ENCODE peak calls at places on chromosomes 5 and 9, in five cellular contexts. Q, W, F, M and V are unnamed samples.

GRCh38 chr5:143153332-143154119 is 250.0 kb downstream of the NR3C1 start:
- DNase-seq in Q (no peak), W (no peak), F (peak), M (peak), V (no peak)

GRCh38 chr9:111622626-111623025 is 8.5 kb upstream of the DNAJC25 start:
- DNase-seq in Q (no peak), W (no peak), F (peak), M (no peak), V (peak)

GRCh38 chr5:38381361-38381760 is 123.0 kb downstream of the EGFLAM start:
- DNase-seq in Q (no peak), W (no peak), F (no peak), M (no peak), V (no peak)

GRCh38 chr9:69223605-69224004 is 49.5 kb downstream of the TJP2 start:
- DNase-seq in Q (no peak), W (peak), F (no peak), M (no peak), V (no peak)

GRCh38 chr9:23686257-23686656 is 139.8 kb downstream of the ELAVL2 start:
- DNase-seq in Q (no peak), W (no peak), F (no peak), M (no peak), V (no peak)

GRCh38 chr5:93294184-93294583 is 286.8 kb downstream of the NR2F1-AS1 start:
- DNase-seq in Q (no peak), W (no peak), F (no peak), M (no peak), V (no peak)

GRCh38 chr9:107036367-107036766 is 173.4 kb downstream of the ZNF462 start:
- DNase-seq in Q (no peak), W (no peak), F (no peak), M (no peak), V (no peak)

GRCh38 chr5:170747851-170748250 is 35.7 kb upstream of the GABRP start:
- DNase-seq in Q (no peak), W (peak), F (no peak), M (no peak), V (no peak)

GRCh38 chr9:36208521-36209253 is 18.0 kb downstream of the CLTA start:
- DNase-seq in Q (no peak), W (no peak), F (no peak), M (no peak), V (no peak)

GRCh38 chr9:126673689-126674364 is 60.1 kb downstream of the LMX1B start:
- DNase-seq in Q (no peak), W (peak), F (no peak), M (no peak), V (no peak)

GRCh38 chr9:117095116-117095515 is 319.7 kb downstream of the ASTN2 start:
- DNase-seq in Q (no peak), W (no peak), F (no peak), M (no peak), V (no peak)

GRCh38 chr5:138180183-138180782 is 1.4 kb downstream of the KIF20A start:
- DNase-seq in Q (no peak), W (peak), F (no peak), M (no peak), V (no peak)

GRCh38 chr9:135158572-135158937 is 71.1 kb downstream of the OLFM1 start:
- DNase-seq in Q (no peak), W (no peak), F (no peak), M (no peak), V (no peak)

GRCh38 chr9:121916008-121916407 is 177.1 kb downstream of the TTLL11 start:
- DNase-seq in Q (no peak), W (no peak), F (no peak), M (no peak), V (no peak)

GRCh38 chr9:75911390-75911789 is 20.9 kb downstream of the PCSK5 start:
- DNase-seq in Q (no peak), W (no peak), F (no peak), M (no peak), V (no peak)

GRCh38 chr9:92180669-92181181 is 65.5 kb upstream of the SPTLC1 start:
- DNase-seq in Q (no peak), W (no peak), F (no peak), M (peak), V (no peak)

GRCh38 chr9:105341784-105342183 is 97.3 kb downstream of the SLC44A1 start:
- DNase-seq in Q (no peak), W (no peak), F (no peak), M (no peak), V (no peak)

GRCh38 chr5:122816726-122817125 is 28.7 kb upstream of the SNX24 start:
- DNase-seq in Q (no peak), W (no peak), F (no peak), M (no peak), V (no peak)

GRCh38 chr5:39599721-39600431 is 175.1 kb upstream of the DAB2 start:
- DNase-seq in Q (no peak), W (peak), F (no peak), M (no peak), V (no peak)

GRCh38 chr5:164555809-164556208 is 1050.4 kb downstream of the MAT2B start:
- DNase-seq in Q (no peak), W (no peak), F (no peak), M (no peak), V (no peak)

GRCh38 chr9:92175441-92175840 is 60.2 kb upstream of the SPTLC1 start:
- DNase-seq in Q (no peak), W (no peak), F (no peak), M (no peak), V (no peak)

GRCh38 chr5:153122416-153122815 is 368.1 kb upstream of the GRIA1 start:
- DNase-seq in Q (no peak), W (no peak), F (no peak), M (no peak), V (no peak)

GRCh38 chr9:35954942-35955546 is 2.9 kb downstream of the OR2S2 start:
- DNase-seq in Q (no peak), W (peak), F (no peak), M (no peak), V (no peak)

GRCh38 chr9:121849554-121849953 is 198.1 kb downstream of the DAB2IP start:
- DNase-seq in Q (no peak), W (no peak), F (no peak), M (no peak), V (no peak)

GRCh38 chr9:133959966-133960567 is 32.1 kb downstream of the VAV2 start:
- DNase-seq in Q (no peak), W (no peak), F (no peak), M (no peak), V (no peak)

GRCh38 chr9:24257726-24258125 is 288.0 kb downstream of the IZUMO3 start:
- DNase-seq in Q (no peak), W (no peak), F (no peak), M (no peak), V (no peak)

GRCh38 chr9:20562051-20562450 is 60.2 kb downstream of the MLLT3 start:
- DNase-seq in Q (no peak), W (no peak), F (no peak), M (no peak), V (no peak)

GRCh38 chr5:149397530-149397929 is 18.4 kb upstream of the IL17B start:
- DNase-seq in Q (no peak), W (no peak), F (no peak), M (no peak), V (no peak)

GRCh38 chr9:108017671-108018070 is 528.1 kb upstream of the KLF4 start:
- DNase-seq in Q (no peak), W (no peak), F (no peak), M (no peak), V (no peak)

GRCh38 chr5:159106193-159106568 is 6.5 kb upstream of the EBF1 start:
- DNase-seq in Q (peak), W (no peak), F (no peak), M (no peak), V (no peak)

GRCh38 chr5:131230406-131230805 is 33.4 kb upstream of the CDC42SE2 start:
- DNase-seq in Q (no peak), W (no peak), F (no peak), M (no peak), V (no peak)

GRCh38 chr9:22237497-22238363 is 208.9 kb upstream of the DMRTA1 start:
- DNase-seq in Q (no peak), W (no peak), F (no peak), M (no peak), V (no peak)

GRCh38 chr9:6901179-6901578 is 143.4 kb downstream of the KDM4C start:
- DNase-seq in Q (no peak), W (no peak), F (no peak), M (no peak), V (no peak)

GRCh38 chr5:60893521-60893920 is 49.5 kb upstream of the ELOVL7 start:
- DNase-seq in Q (no peak), W (no peak), F (no peak), M (no peak), V (no peak)

GRCh38 chr5:131932235-131932634 is 13.2 kb downstream of the MEIKIN start:
- DNase-seq in Q (no peak), W (no peak), F (no peak), M (no peak), V (no peak)

GRCh38 chr5:53263151-53263550 is 153.6 kb upstream of the MOCS2 start:
- DNase-seq in Q (no peak), W (no peak), F (no peak), M (no peak), V (no peak)

GRCh38 chr9:98860871-98861293 is 53.4 kb downstream of the GALNT12 start:
- DNase-seq in Q (no peak), W (peak), F (peak), M (peak), V (no peak)
- TF ChIP-seq CTCF in Q (no peak), W (peak), F (peak), M (peak), V (no peak)

GRCh38 chr5:168874713-168875380 is 295.7 kb upstream of the PANK3 start:
- DNase-seq in Q (no peak), W (no peak), F (no peak), M (no peak), V (no peak)
- TF ChIP-seq CTCF in Q (no peak), W (peak), F (no peak), M (no peak), V (no peak)

GRCh38 chr5:133489632-133490031 is 122.7 kb downstream of the FSTL4 start:
- DNase-seq in Q (no peak), W (no peak), F (no peak), M (no peak), V (no peak)
- TF ChIP-seq CTCF in Q (no peak), W (no peak), F (no peak), M (no peak), V (no peak)

DNA sequence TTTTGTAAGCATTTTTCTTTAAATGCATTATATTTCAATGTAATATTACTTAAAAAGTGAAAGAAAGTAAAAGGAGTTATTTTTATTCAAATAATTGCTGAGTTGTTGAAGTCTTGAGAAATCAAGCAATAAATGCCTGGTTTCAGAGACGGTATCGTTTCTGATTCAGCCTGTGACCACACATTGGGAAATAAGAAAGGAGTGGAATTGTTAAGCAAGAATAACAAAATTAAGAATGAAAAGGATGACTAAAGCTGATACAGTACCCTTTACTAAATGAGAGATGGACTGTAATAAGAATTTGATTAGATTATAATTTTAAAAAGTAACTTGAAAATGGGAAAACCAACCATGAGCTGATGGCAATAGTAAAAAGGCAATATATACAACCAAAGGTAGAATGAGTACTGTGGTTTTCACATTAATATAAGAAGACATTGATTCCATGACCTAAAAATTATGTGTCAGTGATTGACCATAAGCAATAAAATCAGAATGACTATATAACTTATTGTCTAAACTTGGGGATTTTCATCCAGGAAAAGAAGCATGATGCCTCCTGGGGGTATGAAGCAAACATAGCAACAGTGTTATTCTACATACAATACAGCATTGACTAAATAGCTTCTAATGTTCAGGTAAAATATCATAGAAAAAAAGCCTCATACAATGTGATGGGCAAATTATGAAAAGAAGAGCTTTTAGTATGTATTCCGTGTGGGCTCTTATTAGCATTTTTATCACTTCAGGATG is 101.9 kb upstream of the PRDM9 start:
- DNase-seq in Q (no peak), W (no peak), F (no peak), M (no peak), V (no peak)
- TF ChIP-seq CTCF in Q (no peak), W (no peak), F (no peak), M (no peak), V (no peak)

GRCh38 chr9:86098793-86099694 is at the start of gene GOLM1:
- DNase-seq in Q (peak), W (peak), F (peak), M (no peak), V (no peak)
- TF ChIP-seq CTCF in Q (no peak), W (peak), F (peak), M (no peak), V (peak)

GRCh38 chr5:141914154-141914743 is 9.4 kb upstream of the DELE1 start:
- DNase-seq in Q (peak), W (peak), F (peak), M (no peak), V (peak)
- TF ChIP-seq CTCF in Q (no peak), W (peak), F (no peak), M (no peak), V (no peak)

GRCh38 chr5:45800331-45800730 is 104.2 kb upstream of the HCN1 start:
- DNase-seq in Q (no peak), W (no peak), F (no peak), M (no peak), V (no peak)

GRCh38 chr5:45799388-45799787 is 103.2 kb upstream of the HCN1 start:
- DNase-seq in Q (no peak), W (no peak), F (no peak), M (no peak), V (no peak)

GRCh38 chr5:45793638-45794532 is 97.7 kb upstream of the HCN1 start:
- DNase-seq in Q (no peak), W (no peak), F (no peak), M (no peak), V (no peak)

GRCh38 chr5:45795458-45795857 is 99.3 kb upstream of the HCN1 start:
- DNase-seq in Q (no peak), W (no peak), F (no peak), M (no peak), V (no peak)

GRCh38 chr5:45796959-45797553 is 100.9 kb upstream of the HCN1 start:
- DNase-seq in Q (no peak), W (peak), F (no peak), M (no peak), V (no peak)
- TF ChIP-seq CTCF in Q (no peak), W (no peak), F (no peak), M (no peak), V (peak)

DNA sequence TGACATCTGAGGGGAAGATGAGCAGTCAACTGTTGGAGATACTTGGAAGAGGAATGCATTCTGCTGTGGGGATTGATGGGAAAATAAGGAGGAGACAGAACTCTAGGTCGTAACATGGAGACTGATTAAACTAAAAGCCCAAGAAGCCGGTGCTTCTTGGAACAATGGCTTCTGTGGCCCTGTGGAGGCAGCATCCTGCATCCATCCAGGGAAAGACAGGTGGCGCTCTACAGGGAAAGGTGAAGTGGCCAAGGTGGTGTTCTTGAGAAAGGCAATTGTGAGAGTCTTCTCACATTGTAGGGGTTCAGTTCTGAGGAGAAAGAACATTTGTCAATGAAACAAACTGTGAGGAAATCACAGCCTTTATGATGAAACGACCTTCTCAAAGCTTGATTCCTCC is 31.2 kb downstream of the ZFAND5 start:
- DNase-seq in Q (no peak), W (no peak), F (no peak), M (no peak), V (no peak)
- TF ChIP-seq CTCF in Q (no peak), W (no peak), F (peak), M (no peak), V (no peak)

DNA sequence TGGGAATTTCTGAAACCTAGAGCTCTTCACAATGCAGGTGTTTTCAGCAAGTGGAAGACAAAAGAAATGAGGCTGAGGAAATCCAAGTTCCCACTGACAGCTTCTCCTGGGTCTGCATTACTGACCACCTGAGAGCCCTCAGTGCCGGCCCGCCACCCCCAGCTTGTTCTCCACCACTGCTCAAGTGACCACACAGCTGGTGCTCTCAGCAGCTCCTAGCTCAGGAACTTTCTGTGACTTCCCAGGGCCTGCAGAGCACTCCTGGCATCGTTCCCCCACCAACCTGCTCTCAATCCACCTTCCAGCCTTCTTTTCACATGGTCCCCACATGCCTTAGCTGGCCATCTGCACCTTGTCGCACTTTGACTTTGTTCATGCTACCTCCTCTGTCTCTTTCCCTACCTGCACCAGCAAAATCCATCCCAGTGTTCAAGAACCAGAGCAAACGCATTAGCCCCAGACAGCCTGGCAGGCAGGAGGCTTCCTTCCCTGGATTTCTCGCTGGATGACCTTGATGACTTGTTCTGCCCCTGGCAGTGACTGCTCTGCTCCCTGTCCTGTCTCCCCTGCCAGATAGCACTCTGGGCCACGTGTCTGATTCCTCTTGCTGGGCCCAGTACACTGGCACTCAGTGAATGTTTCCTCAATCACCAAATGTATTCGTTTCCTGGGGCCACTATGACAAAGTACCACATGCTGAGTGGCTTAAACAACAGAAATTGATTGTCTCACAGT is 35.1 kb upstream of the NANS start:
- DNase-seq in Q (no peak), W (peak), F (peak), M (no peak), V (no peak)
- TF ChIP-seq CTCF in Q (no peak), W (no peak), F (no peak), M (no peak), V (no peak)

GRCh38 chr5:42950091-42950465 is 90.0 kb downstream of the ANXA2R start:
- DNase-seq in Q (no peak), W (no peak), F (no peak), M (no peak), V (no peak)

GRCh38 chr5:42948961-42949347 is 91.2 kb downstream of the ANXA2R start:
- DNase-seq in Q (no peak), W (no peak), F (no peak), M (no peak), V (no peak)

GRCh38 chr5:42950466-42951168 is 89.5 kb downstream of the ANXA2R start:
- DNase-seq in Q (no peak), W (no peak), F (peak), M (peak), V (peak)

GRCh38 chr5:42951169-42951846 is 88.8 kb downstream of the ANXA2R start:
- DNase-seq in Q (peak), W (no peak), F (peak), M (peak), V (peak)

DNA sequence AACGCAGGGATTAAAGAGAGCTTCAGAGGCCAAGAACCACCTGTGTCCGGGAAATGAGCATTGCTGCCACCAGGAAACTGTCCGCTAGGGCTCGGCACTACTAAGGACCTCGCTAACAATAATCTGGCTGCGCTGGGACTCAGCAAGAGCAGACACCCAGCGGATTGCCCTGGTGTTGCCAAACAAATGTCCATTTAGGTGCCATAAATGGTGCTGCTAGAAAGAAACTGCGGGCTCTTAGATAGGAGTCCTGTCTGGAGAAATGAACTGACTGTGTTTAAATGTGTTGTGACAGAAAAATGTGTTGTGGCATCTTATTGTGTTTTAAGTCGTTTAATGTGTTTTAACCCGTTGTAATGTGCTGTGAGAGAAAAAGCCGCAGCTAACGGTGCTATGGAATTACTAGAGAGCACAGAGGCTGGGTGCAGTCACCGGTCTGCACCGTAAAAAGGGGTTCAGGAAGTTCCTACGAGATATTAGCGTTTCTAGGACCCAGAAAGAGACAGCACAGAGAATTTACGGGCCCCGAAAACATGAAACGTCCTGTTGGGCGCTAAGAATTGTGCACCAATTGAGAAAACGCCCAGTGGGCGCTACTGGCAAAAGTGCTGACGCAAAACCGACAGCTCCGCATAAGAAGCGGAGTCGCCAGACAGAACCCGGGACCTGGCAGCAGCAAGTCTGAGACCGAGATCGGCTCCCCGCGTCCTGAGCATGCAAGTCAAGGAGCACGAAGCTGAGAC is 90.6 kb downstream of the ANXA2R start:
- DNase-seq in Q (peak), W (no peak), F (peak), M (no peak), V (peak)
- TF ChIP-seq CTCF in Q (no peak), W (peak), F (no peak), M (peak), V (peak)